ENCODE peak calls at places on chromosomes 2 and 18, in seven cellular contexts. A, B, O, U, Y, E and C are unnamed samples.

GRCh38 chr18:56388571-56388970 is 249.8 kb downstream of the TXNL1 start:
- DNase-seq in O (no peak), B (no peak), Y (no peak), E (no peak), A (no peak), U (no peak), C (no peak)

GRCh38 chr2:6372317-6372903 is 493.3 kb downstream of the CMPK2 start:
- DNase-seq in B (no peak), U (no peak), A (peak), O (no peak), E (no peak), Y (no peak), C (no peak)

GRCh38 chr2:234952270-234953115 is 676 bp downstream of the SH3BP4 start:
- DNase-seq in B (peak), E (no peak), Y (no peak), A (peak), U (peak), O (no peak), C (no peak)

GRCh38 chr2:199258291-199258690 is 199.4 kb downstream of the SATB2 start:
- DNase-seq in B (no peak), U (no peak), O (no peak), Y (no peak), E (no peak), A (no peak), C (no peak)

GRCh38 chr18:11808001-11808855 is 43.0 kb upstream of the CHMP1B start:
- DNase-seq in B (no peak), U (no peak), Y (no peak), A (peak), E (no peak), O (peak), C (peak)

GRCh38 chr2:120314656-120315366 is 31.1 kb upstream of the INHBB start:
- DNase-seq in E (peak), B (no peak), O (no peak), U (no peak), A (no peak), Y (no peak), C (no peak)

GRCh38 chr2:26952374-26952773 is 18.1 kb upstream of the MAPRE3 start:
- DNase-seq in E (no peak), A (no peak), B (no peak), O (no peak), U (no peak), Y (no peak), C (no peak)

GRCh38 chr2:110832740-110833139 is 100.4 kb downstream of the ACOXL start:
- DNase-seq in B (no peak), Y (no peak), E (no peak), U (no peak), O (no peak), A (no peak), C (no peak)

GRCh38 chr2:25838152-25838756 is 40.0 kb downstream of the ASXL2 start:
- DNase-seq in A (no peak), O (no peak), B (no peak), U (no peak), Y (no peak), E (no peak), C (no peak)

GRCh38 chr2:138364554-138365162 is 136.9 kb upstream of the SPOPL start:
- DNase-seq in U (no peak), E (no peak), Y (no peak), A (no peak), O (peak), B (no peak), C (no peak)

GRCh38 chr18:75203456-75204261 is 5.3 kb downstream of the PTGR3 start:
- DNase-seq in O (peak), Y (no peak), B (no peak), A (no peak), U (no peak), E (no peak), C (no peak)

GRCh38 chr2:168354499-168354898 is 101.6 kb upstream of the CERS6 start:
- DNase-seq in Y (no peak), O (no peak), E (no peak), A (no peak), U (no peak), B (no peak), C (no peak)

GRCh38 chr18:55264108-55264507 is 304.8 kb upstream of the CCDC68 start:
- DNase-seq in Y (peak), O (peak), A (no peak), B (no peak), E (no peak), U (no peak), C (no peak)

GRCh38 chr2:240465765-240466578 is 30.5 kb downstream of the GPC1 start:
- DNase-seq in Y (no peak), A (no peak), E (no peak), B (peak), U (no peak), O (no peak), C (no peak)

GRCh38 chr2:149160701-149161217 is 122.3 kb downstream of the LYPD6B start:
- DNase-seq in A (peak), Y (no peak), B (no peak), U (no peak), E (no peak), O (no peak), C (no peak)

GRCh38 chr2:241767464-241768250 is 9.0 kb upstream of the GAL3ST2 start:
- DNase-seq in O (no peak), Y (no peak), U (no peak), B (peak), A (no peak), E (no peak), C (no peak)

GRCh38 chr2:174059875-174060226 is 94.7 kb upstream of the SP3 start:
- DNase-seq in O (peak), E (no peak), Y (no peak), A (peak), U (no peak), B (no peak), C (no peak)

GRCh38 chr2:37560241-37560848 is 111.1 kb downstream of the CDC42EP3 start:
- DNase-seq in B (no peak), U (no peak), E (no peak), A (no peak), Y (no peak), O (no peak), C (no peak)

GRCh38 chr2:216736326-216736725 is 41.0 kb upstream of the IGFBP5 start:
- DNase-seq in U (no peak), E (no peak), B (no peak), Y (no peak), A (no peak), O (no peak), C (no peak)

GRCh38 chr18:4454548-4455112 is 477 bp downstream of the DLGAP1 start:
- DNase-seq in B (no peak), E (no peak), U (no peak), O (no peak), Y (no peak), A (no peak), C (no peak)

GRCh38 chr2:176685908-176686307 is 416.7 kb downstream of the MTX2 start:
- DNase-seq in A (no peak), U (no peak), Y (no peak), E (no peak), B (no peak), O (no peak), C (no peak)

GRCh38 chr2:119338826-119339561 is 27.6 kb downstream of the C2orf76 start:
- DNase-seq in E (no peak), B (no peak), O (no peak), Y (no peak), U (peak), A (no peak), C (no peak)

GRCh38 chr2:42721898-42722297 is 42.0 kb downstream of the OXER1 start:
- DNase-seq in O (no peak), U (no peak), A (no peak), E (no peak), B (no peak), Y (no peak), C (no peak)
- H3K27ac ChIP-seq in O (no peak), U (peak), A (no peak), E (peak), B (no peak), Y (no peak), C (no peak)

DNA sequence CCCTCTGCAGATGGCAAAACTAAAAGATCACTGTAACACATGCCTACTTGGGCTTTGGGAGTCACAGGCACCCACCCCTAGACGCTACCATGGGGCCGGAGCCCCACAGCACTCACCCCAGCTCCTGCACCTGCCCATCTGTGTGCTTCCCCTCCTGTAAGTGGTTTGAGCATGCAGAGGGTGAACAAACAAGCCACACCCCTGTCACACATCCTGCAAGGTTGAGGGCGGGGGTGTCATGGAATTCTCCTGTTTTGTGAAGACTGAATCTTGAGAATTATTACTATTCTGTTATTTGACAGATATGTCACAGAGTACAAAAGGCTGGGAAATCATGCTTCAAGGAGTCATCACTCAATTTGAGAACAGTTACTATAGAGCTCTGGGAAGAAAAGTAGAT is 60.9 kb downstream of the RFTN2 start:
- DNase-seq in U (no peak), B (no peak), O (no peak), E (no peak), Y (no peak), A (no peak), C (no peak)
- H3K27ac ChIP-seq in U (no peak), B (no peak), O (no peak), E (peak), Y (no peak), A (no peak), C (no peak)

GRCh38 chr18:44920441-44920840 is 239.8 kb downstream of the SETBP1 start:
- DNase-seq in B (no peak), Y (no peak), E (no peak), O (no peak), A (no peak), U (no peak), C (no peak)
- H3K27ac ChIP-seq in B (no peak), Y (no peak), E (no peak), O (no peak), A (no peak), U (no peak), C (no peak)

DNA sequence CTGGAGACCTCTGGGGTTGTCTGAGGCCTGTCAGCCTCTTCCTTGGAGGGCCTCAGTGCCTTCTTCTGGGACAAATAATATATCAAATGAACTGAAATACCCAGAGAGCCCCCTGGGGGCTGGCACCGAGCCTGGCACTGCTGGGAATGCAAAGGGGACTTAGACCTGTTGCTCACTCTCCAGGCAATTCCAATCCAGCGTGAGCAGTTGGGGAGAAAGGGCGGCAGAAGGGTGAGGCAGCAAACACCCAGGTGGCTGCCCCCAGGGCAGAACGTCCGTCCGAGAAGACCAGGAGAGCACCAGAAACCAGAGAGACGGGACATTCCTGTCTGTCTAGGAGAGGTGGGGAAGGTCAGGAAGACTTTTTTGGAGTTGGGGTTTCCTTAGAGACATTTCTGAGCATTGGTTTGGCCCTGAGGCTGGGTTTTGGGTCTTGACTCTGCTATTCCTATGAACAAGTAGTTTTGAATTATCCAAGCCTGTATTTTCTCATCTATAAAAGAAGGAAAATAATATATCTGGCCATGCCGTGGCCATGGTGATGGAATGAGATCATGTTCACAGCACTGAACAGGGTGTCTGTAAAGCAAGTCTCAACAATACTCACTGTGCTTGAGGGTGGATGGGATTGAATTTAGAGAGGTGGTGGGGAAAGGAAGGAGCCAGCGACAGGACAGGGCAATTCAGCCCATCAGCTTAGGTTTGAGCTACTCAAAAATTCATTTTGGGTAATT is 44.3 kb upstream of the ZBTB7C start:
- DNase-seq in A (no peak), O (peak), U (no peak), B (no peak), Y (no peak), E (no peak), C (no peak)
- H3K27ac ChIP-seq in A (peak), O (peak), U (no peak), B (no peak), Y (no peak), E (no peak), C (peak)

DNA sequence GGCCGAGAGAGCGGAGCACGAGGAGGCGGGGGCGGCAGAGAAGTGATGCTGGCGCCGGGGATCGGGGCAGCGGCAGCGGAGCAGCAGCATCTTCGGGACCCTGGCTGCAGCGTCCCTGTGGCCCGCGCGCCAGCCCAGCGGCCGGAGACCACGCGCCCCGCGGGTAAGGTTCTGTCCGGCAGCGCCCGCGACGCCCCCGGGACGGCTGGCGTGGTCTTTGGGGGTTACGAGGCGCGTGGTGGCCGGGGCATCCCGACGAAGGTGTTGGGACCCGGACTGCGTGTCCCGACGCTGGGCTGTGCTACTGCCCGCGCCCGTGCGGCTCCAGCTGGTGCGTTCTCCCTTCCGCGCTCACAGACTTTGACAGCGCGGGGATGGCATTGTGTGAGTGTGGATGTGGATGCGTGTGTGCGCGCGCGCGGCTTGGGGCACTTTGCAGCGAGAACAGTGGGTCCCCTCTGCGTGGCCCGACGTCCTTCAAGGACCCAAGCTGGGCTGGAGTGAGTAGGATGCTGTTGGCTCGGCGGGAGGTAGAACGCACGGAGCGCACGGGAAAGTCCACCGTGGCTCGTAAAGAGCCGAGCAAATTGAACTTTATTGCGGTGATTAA is 405.0 kb downstream of the XIRP2 start:
- DNase-seq in O (peak), U (peak), A (peak), B (peak), E (peak), Y (peak), C (no peak)
- H3K27ac ChIP-seq in O (no peak), U (no peak), A (no peak), B (peak), E (peak), Y (peak), C (no peak)